ENCODE peak calls at places on chromosomes 7 and 10, in five cellular contexts. W, U, P, D and L are unnamed samples.

GRCh38 chr7:142327555-142327954 is 69.7 kb upstream of the PRSS58 start:
- DNase-seq in U (no peak), D (peak; percentile 53), W (no peak), P (no peak), L (no peak)

GRCh38 chr7:91812388-91812787 is 68.1 kb downstream of the MTERF1 start:
- DNase-seq in U (no peak), W (no peak), D (no peak), P (no peak), L (no peak)

GRCh38 chr7:143728333-143728862 is 29.1 kb downstream of the CTAGE6 start:
- DNase-seq in W (no peak), D (no peak), P (no peak), U (no peak), L (no peak)

GRCh38 chr7:55439627-55440026 is 74.5 kb downstream of the LANCL2 start:
- DNase-seq in W (no peak), U (peak; percentile 33), D (no peak), P (no peak), L (no peak)

GRCh38 chr10:15791816-15792524 is 68.3 kb downstream of the MINDY3 start:
- DNase-seq in P (no peak), U (no peak), D (peak; percentile 79), W (no peak), L (no peak)

GRCh38 chr7:123401295-123401694 is 133.1 kb downstream of the IQUB start:
- DNase-seq in U (no peak), P (no peak), W (no peak), D (no peak), L (no peak)

GRCh38 chr7:134714791-134715190 is 64.6 kb upstream of the CALD1 start:
- DNase-seq in W (no peak), P (no peak), U (no peak), D (no peak), L (no peak)

GRCh38 chr7:105638942-105639495 is 57.7 kb upstream of the EFCAB10 start:
- DNase-seq in U (peak; percentile 30), W (no peak), P (no peak), D (peak; percentile 78), L (no peak)

GRCh38 chr10:63666836-63667383 is 145.7 kb downstream of the REEP3 start:
- DNase-seq in U (peak; percentile 92), W (no peak), D (no peak), P (no peak), L (no peak)

GRCh38 chr10:77970869-77971803 is 44.6 kb upstream of the DLG5 start:
- DNase-seq in W (no peak), U (peak; percentile 87), P (no peak), D (peak; percentile 91), L (no peak)

GRCh38 chr7:149662591-149663095 is 110.7 kb downstream of the ZNF467 start:
- DNase-seq in W (no peak), P (peak; percentile 47), D (peak; percentile 94), U (peak; percentile 19), L (no peak)

GRCh38 chr10:100516847-100517246 is 2.8 kb downstream of the SEC31B start:
- DNase-seq in U (no peak), P (no peak), D (no peak), W (no peak), L (no peak)

GRCh38 chr7:39407139-39407538 is 159.1 kb upstream of the YAE1 start:
- DNase-seq in P (no peak), D (no peak), W (no peak), U (peak; percentile 26), L (no peak)

GRCh38 chr7:123867220-123867619 is 22.3 kb downstream of the HYAL4 start:
- DNase-seq in U (no peak), D (no peak), P (no peak), W (no peak), L (no peak)

GRCh38 chr7:5690931-5691461 is 90.5 kb downstream of the RNF216 start:
- DNase-seq in D (no peak), P (no peak), W (no peak), U (peak; percentile 28), L (no peak)

GRCh38 chr7:95687759-95688343 is 84.5 kb upstream of the DYNC1I1 start:
- DNase-seq in W (no peak), U (peak; percentile 29), P (no peak), D (peak; percentile 57), L (no peak)

GRCh38 chr10:104767745-104768144 is 126.7 kb downstream of the SORCS3 start:
- DNase-seq in W (no peak), U (no peak), D (no peak), P (no peak), L (no peak)

GRCh38 chr10:125407557-125407956 is 247.2 kb upstream of the CTBP2 start:
- DNase-seq in U (no peak), P (no peak), W (no peak), D (no peak), L (no peak)

GRCh38 chr7:97845622-97846203 is 26.5 kb downstream of the ASNS start:
- DNase-seq in P (no peak), D (no peak), W (no peak), U (peak; percentile 43), L (no peak)

GRCh38 chr7:70355591-70356323 is 757.5 kb downstream of the AUTS2 start:
- DNase-seq in D (no peak), W (no peak), U (no peak), P (no peak), L (no peak)

GRCh38 chr7:80284848-80285247 is 150.2 kb downstream of the GNAI1 start:
- DNase-seq in U (peak; percentile 53), W (no peak), D (no peak), P (no peak), L (no peak)

GRCh38 chr7:157292258-157292657 is 44.5 kb upstream of the DNAJB6 start:
- DNase-seq in P (no peak), U (no peak), W (no peak), D (no peak), L (no peak)

GRCh38 chr7:122846591-122846990 is 39.7 kb downstream of the CADPS2 start:
- DNase-seq in W (no peak), U (no peak), P (no peak), D (no peak), L (no peak)

GRCh38 chr7:54932818-54933543 is 85.8 kb upstream of the EGFR start:
- DNase-seq in D (peak; percentile 92), P (no peak), W (no peak), U (peak; percentile 87), L (no peak)

GRCh38 chr10:13945760-13946460 is 359.1 kb downstream of the PRPF18 start:
- DNase-seq in U (no peak), P (no peak), W (no peak), D (peak; percentile 78), L (no peak)

GRCh38 chr10:129941199-129942018 is 22.7 kb downstream of the EBF3 start:
- DNase-seq in P (no peak), D (no peak), U (no peak), W (no peak), L (no peak)

GRCh38 chr10:110420401-110421193 is 77.1 kb upstream of the DUSP5 start:
- DNase-seq in U (peak; percentile 43), W (no peak), D (no peak), P (no peak), L (no peak)

GRCh38 chr7:157253850-157254249 is 83.0 kb upstream of the DNAJB6 start:
- DNase-seq in D (no peak), U (no peak), W (no peak), P (no peak), L (no peak)

GRCh38 chr10:99540673-99541531 is 8.2 kb downstream of the NKX2-3 start:
- DNase-seq in P (no peak), U (no peak), D (peak; percentile 78), W (no peak), L (no peak)

GRCh38 chr7:7922684-7923385 is 45.8 kb upstream of the GLCCI1 start:
- DNase-seq in W (no peak), D (no peak), P (no peak), U (peak; percentile 16), L (no peak)

GRCh38 chr10:77185696-77186095 is 451.9 kb downstream of the KCNMA1 start:
- DNase-seq in D (no peak), U (no peak), P (no peak), W (no peak), L (no peak)

GRCh38 chr7:111561659-111561908 is 708 bp downstream of the IMMP2L start:
- DNase-seq in W (no peak), P (no peak), D (no peak), U (no peak), L (no peak)

GRCh38 chr7:136523581-136523980 is 344.9 kb upstream of the CHRM2 start:
- DNase-seq in P (no peak), U (peak; percentile 70), W (no peak), D (no peak), L (no peak)

GRCh38 chr7:66075590-66076458 is at the start of gene ASL:
- DNase-seq in D (peak; percentile 97), P (peak; percentile 77), W (peak; percentile 71), U (peak; percentile 97), L (peak; percentile 77)

GRCh38 chr7:4110438-4110837 is 571.7 kb upstream of the FOXK1 start:
- DNase-seq in W (no peak), D (no peak), U (no peak), P (no peak), L (no peak)

GRCh38 chr7:77903597-77903996 is 105.0 kb downstream of the PHTF2 start:
- DNase-seq in W (no peak), D (no peak), P (no peak), U (no peak), L (no peak)

GRCh38 chr10:7260412-7260900 is 150.4 kb downstream of the SFMBT2 start:
- DNase-seq in D (no peak), W (no peak), U (peak; percentile 95), P (no peak), L (no peak)